ENCODE peak calls at places on chromosomes 2 and 18, in six cellular contexts. W, A, B, O, S and I are unnamed samples.

GRCh38 chr2:1889099-1889650 is 144.9 kb upstream of the PXDN start:
- DNase-seq in W (no peak), S (no peak), O (no peak), B (no peak), A (no peak), I (no peak)

GRCh38 chr2:23843051-23843976 is 83.6 kb downstream of the ATAD2B start:
- DNase-seq in O (no peak), A (peak), B (no peak), S (no peak), W (no peak), I (no peak)

GRCh38 chr18:45874501-45875184 is 49.2 kb downstream of the SIGLEC15 start:
- DNase-seq in B (no peak), A (peak), S (no peak), W (no peak), O (no peak), I (no peak)

GRCh38 chr2:238231251-238231793 is 8.5 kb downstream of the HES6 start:
- DNase-seq in B (no peak), W (no peak), A (peak), O (peak), S (peak), I (peak)

GRCh38 chr2:58055027-58055786 is 8.6 kb downstream of the VRK2 start:
- DNase-seq in W (no peak), A (no peak), O (no peak), S (no peak), B (no peak), I (no peak)

GRCh38 chr2:41127351-41127750 is 675.5 kb upstream of the SLC8A1 start:
- DNase-seq in A (no peak), S (no peak), O (no peak), W (no peak), B (no peak), I (no peak)

GRCh38 chr18:62486290-62486964 is 36.4 kb upstream of the ZCCHC2 start:
- DNase-seq in O (no peak), A (peak), S (no peak), W (no peak), B (no peak), I (no peak)

GRCh38 chr2:139478191-139478914 is 698.2 kb upstream of the NXPH2 start:
- DNase-seq in S (no peak), B (no peak), A (no peak), W (no peak), O (no peak), I (no peak)

GRCh38 chr2:238280083-238280816 is 8.2 kb downstream of the PER2 start:
- DNase-seq in W (no peak), B (no peak), A (no peak), O (no peak), S (no peak), I (no peak)

GRCh38 chr2:3192281-3192818 is 185.3 kb downstream of the EIPR1 start:
- DNase-seq in O (no peak), B (no peak), S (no peak), A (no peak), W (no peak), I (no peak)

GRCh38 chr2:231524477-231525247 is 5.6 kb downstream of the NMUR1 start:
- DNase-seq in A (no peak), B (no peak), O (no peak), S (peak), W (no peak), I (no peak)

GRCh38 chr18:55589625-55590291 is 1.8 kb upstream of the TCF4 start:
- DNase-seq in S (peak), A (peak), B (peak), W (peak), O (peak), I (peak)

GRCh38 chr2:226208726-226209125 is 590.9 kb downstream of the IRS1 start:
- DNase-seq in B (no peak), A (peak), W (no peak), S (no peak), O (no peak), I (no peak)

GRCh38 chr18:23380001-23380550 is 73.0 kb upstream of the RIOK3 start:
- DNase-seq in S (no peak), B (no peak), W (no peak), O (no peak), A (peak), I (no peak)

GRCh38 chr2:112480540-112481049 is 1.4 kb upstream of the TTL start:
- DNase-seq in O (peak), W (no peak), B (no peak), S (no peak), A (no peak), I (no peak)

GRCh38 chr18:55096261-55097026 is 137.2 kb upstream of the CCDC68 start:
- DNase-seq in W (peak), O (no peak), A (peak), B (no peak), S (no peak), I (peak)

GRCh38 chr2:111160758-111161157 is 40.0 kb downstream of the BCL2L11 start:
- DNase-seq in A (peak), S (no peak), B (no peak), W (peak), O (no peak), I (no peak)

GRCh38 chr2:160551259-160551658 is 57.7 kb upstream of the RBMS1 start:
- DNase-seq in A (no peak), S (no peak), W (no peak), B (no peak), O (no peak), I (no peak)

GRCh38 chr2:170235860-170236638 is 58.1 kb downstream of the MYO3B start:
- DNase-seq in B (no peak), W (no peak), S (no peak), O (peak), A (peak), I (peak)

GRCh38 chr2:149200109-149200520 is 130.3 kb upstream of the LYPD6 start:
- DNase-seq in W (no peak), O (no peak), B (no peak), A (peak), S (no peak), I (no peak)

GRCh38 chr2:222651721-222652420 is 4.0 kb downstream of the FARSB start:
- DNase-seq in A (no peak), B (no peak), W (no peak), O (no peak), S (no peak), I (no peak)

GRCh38 chr2:65456074-65456473 is 23.7 kb upstream of the SPRED2 start:
- DNase-seq in A (peak), W (no peak), B (no peak), O (no peak), S (no peak), I (no peak)

GRCh38 chr2:217890445-217890844 is 112.3 kb downstream of the TNS1 start:
- DNase-seq in O (peak), S (peak), B (no peak), W (peak), A (peak), I (peak)

GRCh38 chr18:32889620-32890593 is 117.1 kb upstream of the KLHL14 start:
- DNase-seq in B (no peak), A (no peak), O (no peak), S (no peak), W (no peak), I (no peak)

GRCh38 chr2:2845267-2845666 is 514.2 kb upstream of the MYT1L start:
- DNase-seq in W (no peak), A (no peak), B (peak), O (no peak), S (peak), I (no peak)

GRCh38 chr2:126655500-126656310 is at the start of gene GYPC:
- DNase-seq in A (peak), B (no peak), O (peak), W (peak), S (peak), I (no peak)

GRCh38 chr2:120456867-120457266 is 110.9 kb downstream of the INHBB start:
- DNase-seq in S (no peak), B (no peak), O (no peak), W (no peak), A (no peak), I (no peak)

DNA sequence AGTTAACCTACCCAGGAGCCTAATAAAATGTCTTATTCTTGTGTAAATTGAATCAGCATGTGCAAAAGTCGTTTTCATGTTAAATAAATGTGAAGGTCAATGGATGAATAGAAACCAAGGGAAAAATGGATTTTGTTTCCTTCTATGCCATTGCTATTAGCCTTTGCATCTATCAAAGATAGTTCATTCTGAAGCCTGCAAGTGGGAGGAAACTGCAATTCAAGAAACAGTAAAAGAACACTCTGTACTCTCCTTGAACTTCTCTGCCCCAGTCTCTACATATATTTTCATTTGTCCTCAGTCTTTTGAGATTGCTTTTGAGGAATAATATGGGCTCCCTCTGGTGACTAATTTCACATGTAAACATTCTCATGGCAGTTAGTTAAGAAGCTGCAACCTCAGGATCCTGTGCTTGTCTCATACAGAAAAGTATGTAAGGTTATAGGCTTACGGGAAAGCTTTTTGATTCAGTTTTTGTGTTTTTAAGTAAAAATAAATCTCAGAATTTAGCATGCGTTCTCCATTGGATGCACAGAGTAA is 1590.0 kb upstream of the LRRTM1 start:
- DNase-seq in B (no peak), O (no peak), S (no peak), A (peak), W (peak), I (no peak)
- TF ChIP-seq CTCF in B (no peak), O (no peak), S (no peak), A (no peak), W (peak), I (no peak)

DNA sequence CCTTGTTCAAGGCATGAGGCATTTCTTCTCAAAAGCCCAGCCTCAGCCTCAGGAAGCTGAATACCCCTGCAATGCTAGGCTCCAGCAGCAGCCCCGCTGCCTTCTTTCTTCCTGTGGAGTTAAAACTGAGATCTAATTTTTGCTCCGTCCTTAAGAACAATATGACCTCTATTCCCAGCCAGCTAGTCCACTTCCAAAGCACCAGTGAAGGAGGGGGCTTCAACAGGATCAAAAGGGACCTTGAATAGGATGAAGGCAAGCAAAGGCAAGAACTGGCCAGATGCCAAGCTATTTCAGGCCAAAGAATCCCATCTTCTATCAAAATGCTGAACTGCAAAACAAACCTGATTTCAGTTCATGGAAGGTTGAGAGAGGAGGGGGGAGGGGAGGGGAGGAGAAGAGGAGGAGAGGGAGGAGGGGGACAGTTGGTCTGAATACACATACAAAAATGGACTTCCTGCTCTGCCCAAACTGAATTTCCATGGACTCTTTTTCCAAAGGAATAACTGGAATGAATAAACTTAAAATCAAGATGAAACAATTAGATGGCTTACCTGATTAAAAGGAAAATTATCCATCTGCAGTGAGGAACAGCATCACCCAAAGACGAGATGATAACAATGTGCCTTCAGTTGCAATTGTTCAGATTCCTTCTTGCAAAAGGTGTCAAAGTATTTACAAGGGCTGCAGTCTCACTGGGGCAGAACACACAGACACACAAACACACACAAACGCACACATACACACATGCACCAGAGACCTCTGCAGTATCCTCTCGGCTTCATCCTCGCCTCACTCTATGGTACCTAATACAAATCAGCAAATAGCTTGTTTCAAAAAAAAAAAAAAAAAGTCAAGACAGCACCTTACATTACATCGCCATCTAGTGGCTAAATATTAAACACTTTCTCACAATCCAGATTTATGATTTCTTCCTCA is at the start of gene SCN1A:
- DNase-seq in A (peak), S (no peak), B (no peak), W (peak), O (no peak), I (no peak)
- TF ChIP-seq CTCF in A (peak), S (peak), B (peak), W (peak), O (peak), I (peak)

DNA sequence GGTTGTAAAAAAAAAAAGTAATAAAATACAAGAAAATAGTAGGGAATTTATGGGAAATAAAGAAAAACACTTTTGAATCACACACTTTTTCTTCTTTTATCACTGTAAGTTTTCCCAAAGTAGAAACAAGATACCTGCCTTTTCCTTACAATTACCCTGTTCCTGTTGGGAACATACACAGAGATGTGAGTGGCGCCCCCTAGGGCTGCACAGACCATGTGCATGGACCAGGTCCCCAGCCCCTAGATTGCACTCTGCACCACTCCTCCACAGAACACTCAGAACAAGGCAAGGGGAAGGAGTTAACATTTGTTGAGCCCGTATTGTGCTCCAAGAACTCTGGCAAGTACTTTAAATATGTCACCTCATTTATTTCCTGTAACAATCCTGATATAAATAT is 118.7 kb upstream of the NRP2 start:
- DNase-seq in S (no peak), A (no peak), B (no peak), O (no peak), W (no peak), I (peak)
- TF ChIP-seq CTCF in S (peak), A (peak), B (no peak), O (peak), W (peak), I (peak)

GRCh38 chr2:174621323-174621722 is 23.7 kb upstream of the WIPF1 start:
- DNase-seq in B (no peak), W (no peak), O (no peak), S (no peak), A (no peak), I (no peak)
- TF ChIP-seq CTCF in B (no peak), W (no peak), O (no peak), S (no peak), A (no peak), I (no peak)